ENCODE peak calls at places on chromosomes 1 and 21, in four cellular contexts. O, H, G and P are unnamed samples.

GRCh38 chr21:26881504-26882228 is 36.5 kb upstream of the ADAMTS1 start:
- DNase-seq in O (no peak), H (no peak), G (no peak), P (no peak)

GRCh38 chr21:34552324-34553198 is 40.6 kb upstream of the KCNE1 start:
- DNase-seq in O (no peak), H (no peak), G (no peak), P (no peak)

GRCh38 chr1:227416156-227416865 is 98.0 kb upstream of the CDC42BPA start:
- DNase-seq in O (no peak), H (no peak), G (no peak), P (no peak)

GRCh38 chr1:42952353-42953001 is 6.2 kb downstream of the SLC2A1 start:
- DNase-seq in O (no peak), H (no peak), G (no peak), P (peak; percentile 29)

GRCh38 chr1:30120268-30121000 is 603.0 kb downstream of the MATN1 start:
- DNase-seq in O (no peak), H (no peak), G (no peak), P (no peak)

GRCh38 chr1:6026095-6026809 is 19.4 kb upstream of the KCNAB2 start:
- DNase-seq in O (peak; percentile 90), H (peak; percentile 36), G (peak; percentile 63), P (peak; percentile 69)

GRCh38 chr1:94648225-94649007 is 106.9 kb upstream of the F3 start:
- DNase-seq in O (no peak), H (no peak), G (peak; percentile 71), P (peak; percentile 99)

GRCh38 chr1:81921851-81922462 is 121.2 kb downstream of the ADGRL2 start:
- DNase-seq in O (no peak), H (no peak), G (no peak), P (no peak)

GRCh38 chr1:218426343-218426657 is 81.2 kb downstream of the TGFB2 start:
- DNase-seq in O (no peak), H (no peak), G (peak; percentile 35), P (peak; percentile 49)

GRCh38 chr1:42730002-42730401 is 10.0 kb downstream of the CLDN19 start:
- DNase-seq in O (no peak), H (no peak), G (no peak), P (no peak)

GRCh38 chr21:32140212-32141008 is 138.4 kb downstream of the MIS18A start:
- DNase-seq in O (no peak), H (no peak), G (no peak), P (no peak)

GRCh38 chr1:109794319-109795132 is 30.8 kb upstream of the EPS8L3 start:
- DNase-seq in O (no peak), H (no peak), G (no peak), P (no peak)

GRCh38 chr1:182817802-182818201 is 21.3 kb upstream of the DHX9 start:
- DNase-seq in O (no peak), H (no peak), G (no peak), P (no peak)

GRCh38 chr1:38586993-38587646 is 272.5 kb downstream of the RRAGC start:
- DNase-seq in O (peak; percentile 23), H (peak; percentile 39), G (peak; percentile 67), P (no peak)

GRCh38 chr1:86245566-86246190 is 89.1 kb upstream of the COL24A1 start:
- DNase-seq in O (no peak), H (no peak), G (no peak), P (no peak)

GRCh38 chr1:167904641-167905040 is 9.3 kb downstream of the ADCY10 start:
- DNase-seq in O (no peak), H (no peak), G (no peak), P (peak; percentile 54)

GRCh38 chr21:21232320-21232719 is 234.1 kb downstream of the NCAM2 start:
- DNase-seq in O (no peak), H (peak; percentile 2), G (peak; percentile 36), P (no peak)

GRCh38 chr1:90616395-90616794 is 100.7 kb downstream of the BARHL2 start:
- DNase-seq in O (no peak), H (no peak), G (peak; percentile 16), P (peak; percentile 2)

GRCh38 chr1:205319081-205320018 is 2.2 kb downstream of the NUAK2 start:
- DNase-seq in O (peak; percentile 71), H (no peak), G (peak; percentile 66), P (peak; percentile 66)

GRCh38 chr1:83516369-83516768 is 482.6 kb downstream of the TTLL7 start:
- DNase-seq in O (no peak), H (no peak), G (no peak), P (no peak)

GRCh38 chr1:21937034-21937371 is at the start of gene HSPG2:
- DNase-seq in O (no peak), H (no peak), G (no peak), P (no peak)
- H3K4me1 ChIP-seq in O (peaks cover 94% of the 10 kb centered on the region), H (peaks cover 65% of the 10 kb centered on the region), G (peaks cover 73% of the 10 kb centered on the region), P (peaks cover 54% of the 10 kb centered on the region)

GRCh38 chr1:186212574-186213224 is 162.4 kb downstream of the TPR start:
- DNase-seq in O (no peak), H (peak; percentile 63), G (peak; percentile 87), P (peak; percentile 80)
- TF ChIP-seq CTCF in O (peak; percentile 87), H (peak; percentile 83), G (peak; percentile 87), P (peak; percentile 97)

DNA sequence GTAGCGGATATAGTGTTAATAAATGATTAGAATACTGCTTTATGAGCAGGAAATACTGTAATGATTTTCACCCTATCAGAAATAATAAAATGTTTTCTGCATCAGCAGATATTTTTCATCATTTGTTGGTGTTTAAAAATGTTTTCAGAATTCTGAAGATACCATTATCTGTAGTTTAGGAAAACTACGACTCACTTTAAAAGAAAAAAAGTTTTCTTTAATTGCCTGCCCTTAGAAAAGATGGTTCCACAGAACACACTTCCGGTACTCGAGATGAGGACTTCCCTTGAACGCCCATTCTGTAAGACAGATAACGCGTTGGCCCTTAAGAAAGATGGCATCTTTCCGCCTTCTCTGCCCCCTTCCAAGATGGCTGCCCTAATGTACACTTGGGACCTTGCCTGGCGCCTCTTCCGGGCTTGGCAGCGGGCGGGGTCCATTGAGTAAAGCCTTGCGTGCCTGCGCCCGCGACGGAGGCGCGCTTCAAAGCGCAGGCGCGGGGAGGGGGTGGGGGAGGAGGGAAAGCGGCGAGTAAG is at the start of gene SZRD1:
- DNase-seq in O (peak; percentile 97), H (peak; percentile 99), G (peak; percentile 99), P (peak; percentile 99)
- H3K27ac ChIP-seq in O (peak within 1 kb of the TSS; percentile 99), H (peak within 1 kb of the TSS; percentile 95), G (peak within 1 kb of the TSS; percentile 94), P (peak within 1 kb of the TSS; percentile 95)

GRCh38 chr1:63323866-63324778 is 1.8 kb downstream of the FOXD3 start:
- DNase-seq in O (no peak), H (no peak), G (peak; percentile 12), P (no peak)

GRCh38 chr1:63324779-63325119 is 2.4 kb downstream of the FOXD3 start:
- DNase-seq in O (no peak), H (no peak), G (no peak), P (no peak)

GRCh38 chr1:63327417-63328139 is 5.2 kb downstream of the FOXD3 start:
- DNase-seq in O (no peak), H (peak; percentile 41), G (peak; percentile 76), P (no peak)

GRCh38 chr1:63326473-63327380 is 4.4 kb downstream of the FOXD3 start:
- DNase-seq in O (no peak), H (no peak), G (peak; percentile 16), P (no peak)

DNA sequence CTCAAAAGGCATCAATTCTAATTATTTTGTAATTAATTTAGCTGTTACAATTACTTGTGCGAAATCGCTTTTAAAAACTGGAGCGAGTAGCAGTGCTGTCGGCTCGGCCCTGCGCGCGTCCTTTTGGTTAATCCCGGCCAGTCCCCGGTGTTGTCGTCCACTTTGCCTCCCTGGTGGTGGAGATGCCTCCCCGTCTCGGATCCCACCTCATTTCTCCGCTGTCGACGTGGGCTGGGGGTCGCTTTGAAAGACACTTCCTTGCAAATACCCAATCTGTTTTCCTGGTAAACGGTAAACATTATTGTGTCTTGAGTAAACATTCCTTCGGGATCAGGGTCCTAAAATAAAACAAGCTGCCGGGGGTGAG is 3.7 kb downstream of the FOXD3 start:
- DNase-seq in O (no peak), H (no peak), G (no peak), P (no peak)
- H3K4me1 ChIP-seq in O (peaks cover 45% of the 10 kb centered on the region), H (peaks cover 3% of the 10 kb centered on the region), G (peaks cover 23% of the 10 kb centered on the region), P (no peaks in the 10 kb centered on the region)